ENCODE peak calls at places on chromosomes 6 and 20, in ten cellular contexts. A is IMR-90, G is left lung, K is A549, X is fibroblast of villous mesenchyme, L is cardiac muscle cell, H is choroid plexus epithelial cell, M is fibroblast of mammary gland, B is BJ, N is HL-60. S is an unnamed sample.

GRCh38 chr6:162533009-162533400 is 194.6 kb downstream of the PRKN start:
- DNase-seq in A (no peak), G (no peak), K (peak), X (no peak), L (no peak), H (no peak), M (no peak), B (no peak), N (no peak), S (no peak)

GRCh38 chr6:147660334-147661311 is 152.1 kb downstream of the SAMD5 start:
- DNase-seq in A (no peak), G (no peak), K (no peak), X (no peak), L (no peak), H (no peak), M (no peak), B (no peak), N (no peak), S (no peak)

GRCh38 chr6:119284861-119285521 is 64.6 kb downstream of the MAN1A1 start:
- DNase-seq in A (no peak), G (no peak), K (peak), X (no peak), L (no peak), H (peak), M (no peak), B (no peak), N (peak), S (no peak)

GRCh38 chr6:135675862-135676261 is 175.6 kb upstream of the PDE7B start:
- DNase-seq in A (peak), G (no peak), K (peak), X (peak), L (peak), H (peak), M (peak), B (no peak), N (peak), S (peak)

GRCh38 chr6:130313206-130313605 is 52.6 kb upstream of the TMEM200A start:
- DNase-seq in A (no peak), G (no peak), K (no peak), X (no peak), L (no peak), H (no peak), M (no peak), B (no peak), N (no peak), S (no peak)

GRCh38 chr20:49403911-49404310 is 78.6 kb downstream of the KCNB1 start:
- DNase-seq in A (no peak), G (no peak), K (no peak), X (no peak), L (no peak), H (no peak), M (no peak), B (no peak), N (no peak), S (no peak)

GRCh38 chr6:89999154-89999553 is 104.9 kb downstream of the GJA10 start:
- DNase-seq in A (peak), G (peak), K (no peak), X (no peak), L (no peak), H (no peak), M (peak), B (no peak), N (no peak), S (no peak)

GRCh38 chr6:3888153-3888957 is 39.2 kb downstream of the FAM50B start:
- DNase-seq in A (no peak), G (no peak), K (peak), X (no peak), L (no peak), H (no peak), M (peak), B (no peak), N (no peak), S (no peak)

GRCh38 chr6:144435602-144436426 is 150.7 kb downstream of the UTRN start:
- DNase-seq in A (no peak), G (no peak), K (no peak), X (no peak), L (no peak), H (no peak), M (no peak), B (no peak), N (no peak), S (no peak)

GRCh38 chr6:128057541-128058335 is 156.9 kb upstream of the THEMIS start:
- DNase-seq in A (peak), G (no peak), K (no peak), X (peak), L (no peak), H (peak), M (peak), B (peak), N (no peak), S (no peak)

GRCh38 chr20:402496-402885 is 5.6 kb upstream of the RBCK1 start:
- DNase-seq in A (no peak), G (no peak), K (no peak), X (no peak), L (no peak), H (no peak), M (no peak), B (no peak), N (no peak), S (no peak)

GRCh38 chr6:13488015-13488895 is 855 bp upstream of the GFOD1 start:
- DNase-seq in A (peak), G (peak), K (no peak), X (peak), L (no peak), H (peak), M (peak), B (no peak), N (no peak), S (no peak)

GRCh38 chr6:159311618-159312017 is 142.4 kb downstream of the FNDC1 start:
- DNase-seq in A (no peak), G (no peak), K (no peak), X (no peak), L (no peak), H (no peak), M (no peak), B (no peak), N (no peak), S (no peak)
- TF ChIP-seq CTCF in A (no peak), G (no peak), K (no peak), X (no peak), L (no peak), H (no peak), M (no peak), B (no peak), N (no peak), S (peak)

DNA sequence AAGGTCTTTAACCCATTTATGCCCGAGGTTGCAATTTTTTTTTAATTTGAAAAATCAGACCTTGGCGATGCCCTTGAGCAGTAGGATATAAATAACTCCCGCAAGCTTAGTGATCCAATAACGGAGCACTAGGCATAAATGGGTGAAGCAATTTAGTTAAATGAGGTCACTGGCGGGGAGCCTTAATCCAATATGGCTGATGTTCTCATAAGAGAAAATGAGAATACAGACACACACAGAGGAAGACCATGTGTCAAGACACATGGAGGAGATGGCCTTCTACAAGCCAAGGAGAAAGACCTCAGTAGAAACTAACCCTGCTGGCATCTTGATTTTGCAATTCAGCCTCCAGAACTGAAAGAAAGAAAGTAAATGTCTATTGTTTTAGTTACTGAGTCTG is 735 bp downstream of the SIRPG start:
- DNase-seq in A (no peak), G (no peak), K (no peak), X (no peak), L (no peak), H (no peak), M (no peak), B (no peak), N (no peak), S (no peak)
- H3K4me3 ChIP-seq in A (no peak), G (no peak), K (no peak), X (no peak), L (no peak), H (no peak), M (no peak), B (no peak), N (no peak), S (no peak)

GRCh38 chr6:157335829-157336228 is 12.5 kb upstream of the TMEM242 start:
- DNase-seq in A (no peak), G (no peak), K (peak), X (no peak), L (no peak), H (no peak), M (no peak), B (no peak), N (no peak), S (no peak)

GRCh38 chr6:157343732-157344131 is 20.4 kb upstream of the TMEM242 start:
- DNase-seq in A (no peak), G (no peak), K (no peak), X (no peak), L (no peak), H (no peak), M (no peak), B (no peak), N (no peak), S (no peak)

GRCh38 chr6:157333956-157334355 is 10.6 kb upstream of the TMEM242 start:
- DNase-seq in A (no peak), G (no peak), K (no peak), X (no peak), L (no peak), H (no peak), M (no peak), B (no peak), N (no peak), S (no peak)

GRCh38 chr6:157337766-157338165 is 14.4 kb upstream of the TMEM242 start:
- DNase-seq in A (no peak), G (no peak), K (no peak), X (no peak), L (no peak), H (no peak), M (no peak), B (no peak), N (no peak), S (no peak)

DNA sequence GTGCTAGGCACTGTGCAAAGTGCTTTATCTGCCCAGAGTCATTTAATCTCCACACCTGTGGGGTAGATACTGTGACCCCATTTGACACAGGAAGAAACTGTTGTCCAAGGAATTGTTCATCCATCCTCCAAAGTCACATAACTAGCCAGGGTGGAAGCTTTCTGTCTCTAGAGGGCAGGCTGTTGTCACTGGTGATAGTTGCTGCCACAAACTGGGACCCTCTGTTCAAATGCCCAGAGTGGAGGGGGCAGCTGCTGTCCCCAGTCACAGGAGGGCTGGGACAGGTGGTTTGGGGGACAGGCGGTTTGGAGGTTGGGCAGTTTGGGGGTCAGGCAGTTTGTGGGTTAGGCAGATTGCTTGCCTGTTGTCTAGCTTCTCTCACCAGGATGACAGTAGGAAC is 16.1 kb upstream of the TMEM242 start:
- DNase-seq in A (no peak), G (no peak), K (no peak), X (no peak), L (no peak), H (no peak), M (no peak), B (no peak), N (no peak), S (no peak)
- TF ChIP-seq CTCF in A (no peak), G (no peak), K (no peak), X (peak), L (peak), H (peak), M (no peak), B (no peak), N (no peak), S (no peak)

DNA sequence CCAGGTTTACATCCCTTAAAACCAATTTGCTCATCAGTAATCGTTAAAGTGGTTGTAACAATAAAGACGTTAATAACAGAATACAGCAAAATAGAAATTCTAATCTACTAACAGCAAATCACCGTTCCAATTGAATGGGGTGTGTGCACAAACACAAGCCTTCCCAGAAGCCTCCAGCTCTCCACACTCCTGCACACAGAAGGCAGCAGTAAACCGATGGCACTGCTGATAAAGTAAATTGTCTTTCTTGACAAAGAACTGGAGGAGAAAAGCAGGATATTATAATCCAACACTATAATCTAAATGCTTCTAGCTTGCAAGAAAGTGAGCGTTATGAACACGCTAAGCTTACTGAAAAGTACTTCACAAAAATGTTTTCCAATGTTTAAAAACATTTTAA is 7.0 kb downstream of the ZNF217 start:
- DNase-seq in A (no peak), G (no peak), K (no peak), X (no peak), L (no peak), H (no peak), M (no peak), B (no peak), N (no peak), S (no peak)
- H3K4me3 ChIP-seq in A (no peak), G (no peak), K (no peak), X (no peak), L (no peak), H (no peak), M (no peak), B (no peak), N (no peak), S (no peak)

GRCh38 chr6:148973809-148974208 is 227.0 kb downstream of the UST start:
- DNase-seq in A (peak), G (no peak), K (peak), X (peak), L (peak), H (peak), M (peak), B (no peak), N (no peak), S (no peak)
- TF ChIP-seq CTCF in A (peak), G (no peak), K (peak), X (peak), L (peak), H (peak), M (peak), B (peak), N (no peak), S (peak)

S was measured in HFF-Myc.